ENCODE peak calls at places on chromosomes 12 and 14, in nine cellular contexts. Y, H, Q, P, M, E, V, K and Z are unnamed samples.

GRCh38 chr12:76186507-76186906 is 102.0 kb upstream of the NAP1L1 start:
- DNase-seq in V (no peak), K (no peak), Q (no peak), Y (no peak), E (no peak), H (no peak), P (no peak), M (no peak), Z (no peak)

GRCh38 chr14:21846227-21846885 is 172.7 kb upstream of the OR4E1 start:
- DNase-seq in E (peak), P (no peak), V (no peak), H (no peak), Y (peak), Q (no peak), K (no peak), M (peak), Z (no peak)

GRCh38 chr14:75654127-75654732 is 6.4 kb downstream of the ERG28 start:
- DNase-seq in H (peak), V (no peak), Q (peak), P (peak), E (peak), K (peak), Y (peak), M (peak), Z (peak)

GRCh38 chr12:75960086-75960910 is 71.3 kb downstream of the PHLDA1 start:
- DNase-seq in M (no peak), E (no peak), V (no peak), P (no peak), Y (no peak), H (no peak), Q (no peak), K (no peak), Z (no peak)

GRCh38 chr14:52700701-52701172 is 5.4 kb upstream of the ERO1A start:
- DNase-seq in H (no peak), K (no peak), P (no peak), M (no peak), V (no peak), Q (no peak), E (peak), Y (no peak), Z (no peak)

GRCh38 chr12:130574402-130574801 is 141.7 kb downstream of the RIMBP2 start:
- DNase-seq in P (no peak), H (no peak), E (no peak), M (no peak), V (no peak), K (no peak), Y (no peak), Q (no peak), Z (no peak)

GRCh38 chr14:61213116-61213720 is 67.9 kb downstream of the TMEM30B start:
- DNase-seq in Q (no peak), P (no peak), K (no peak), H (no peak), Y (no peak), M (no peak), E (no peak), V (no peak), Z (no peak)

GRCh38 chr12:115661103-115661502 is 616.4 kb downstream of the MED13L start:
- DNase-seq in K (no peak), V (no peak), E (no peak), P (no peak), Y (no peak), M (no peak), H (no peak), Q (no peak), Z (peak)

GRCh38 chr12:51307655-51308593 is 16.1 kb downstream of the BIN2 start:
- DNase-seq in M (no peak), P (no peak), H (no peak), K (no peak), V (peak), Y (no peak), Q (no peak), E (peak), Z (no peak)

GRCh38 chr12:92070864-92071445 is 74.7 kb downstream of the BTG1 start:
- DNase-seq in H (no peak), V (no peak), E (no peak), Y (no peak), P (no peak), M (no peak), K (no peak), Q (no peak), Z (no peak)

GRCh38 chr12:26711072-26711471 is 121.9 kb downstream of the ITPR2 start:
- DNase-seq in Y (no peak), Q (no peak), M (no peak), H (no peak), V (no peak), P (no peak), E (no peak), K (no peak), Z (no peak)

GRCh38 chr14:91891721-91892220 is 24.4 kb upstream of the TC2N start:
- DNase-seq in P (no peak), Y (no peak), Q (peak), K (peak), H (no peak), E (no peak), M (no peak), V (no peak), Z (no peak)

GRCh38 chr14:42174357-42174756 is 567.7 kb downstream of the LRFN5 start:
- DNase-seq in E (no peak), V (no peak), P (peak), K (no peak), M (no peak), Y (no peak), H (no peak), Q (no peak), Z (no peak)

GRCh38 chr14:74804219-74804825 is 41.2 kb downstream of the YLPM1 start:
- DNase-seq in V (peak), Q (no peak), Y (no peak), H (no peak), M (no peak), K (no peak), E (peak), P (no peak), Z (no peak)

GRCh38 chr14:81406863-81407262 is 6.7 kb upstream of the STON2 start:
- DNase-seq in P (no peak), Y (no peak), H (no peak), Q (no peak), E (no peak), V (no peak), K (no peak), M (no peak), Z (no peak)

GRCh38 chr14:61662437-61663311 is 32.6 kb upstream of the HIF1A start:
- DNase-seq in K (no peak), Y (peak), M (no peak), P (no peak), E (peak), Q (no peak), H (no peak), V (no peak), Z (no peak)

GRCh38 chr12:125070661-125071390 is 5.6 kb downstream of the AACS start:
- DNase-seq in P (no peak), V (no peak), Y (no peak), E (no peak), K (no peak), Q (no peak), M (no peak), H (no peak), Z (no peak)

GRCh38 chr14:23523229-23524016 is 28.1 kb downstream of the ZFHX2 start:
- DNase-seq in E (no peak), M (no peak), P (no peak), V (no peak), K (no peak), Q (no peak), H (no peak), Y (no peak), Z (no peak)

GRCh38 chr14:36915089-36915488 is 253.4 kb downstream of the PAX9 start:
- DNase-seq in K (no peak), E (no peak), V (no peak), H (no peak), Y (no peak), M (no peak), Q (no peak), P (no peak), Z (no peak)

GRCh38 chr14:96698846-96699543 is 98.2 kb upstream of the VRK1 start:
- DNase-seq in E (no peak), K (no peak), Q (no peak), V (no peak), H (no peak), M (no peak), Y (no peak), P (no peak), Z (no peak)